ENCODE peak calls at places on chromosomes 5 and 9, in six cellular contexts. One of them, this sample, is unnamed.

GRCh38 chr5:148747536-148747906 is 78.9 kb upstream of the ADRB2 start:
- DNase-seq in HL-60: no peak
- DNase-seq in adrenal gland: no peak
- DNase-seq in endodermal cell: no peak
- DNase-seq in lower lobe of right lung: no peak
- DNase-seq in left ventricle myocardium inferior: no peak
- DNase-seq in this sample: no peak

GRCh38 chr5:81906086-81906485 is 65.7 kb upstream of the ATG10 start:
- DNase-seq in left ventricle myocardium inferior: peak
- DNase-seq in endodermal cell: no peak
- DNase-seq in lower lobe of right lung: no peak
- DNase-seq in HL-60: no peak
- DNase-seq in adrenal gland: peak
- DNase-seq in this sample: no peak

GRCh38 chr5:75050415-75050814 is 1.9 kb downstream of the GCNT4 start:
- DNase-seq in HL-60: no peak
- DNase-seq in endodermal cell: peak
- DNase-seq in left ventricle myocardium inferior: no peak
- DNase-seq in adrenal gland: no peak
- DNase-seq in lower lobe of right lung: no peak
- DNase-seq in this sample: no peak

GRCh38 chr9:33375238-33375840 is 27.0 kb downstream of the AQP7 start:
- DNase-seq in HL-60: no peak
- DNase-seq in lower lobe of right lung: no peak
- DNase-seq in left ventricle myocardium inferior: no peak
- DNase-seq in endodermal cell: peak
- DNase-seq in adrenal gland: peak
- DNase-seq in this sample: no peak

GRCh38 chr9:5178126-5178805 is 7.2 kb downstream of the INSL6 start:
- DNase-seq in endodermal cell: no peak
- DNase-seq in adrenal gland: no peak
- DNase-seq in left ventricle myocardium inferior: no peak
- DNase-seq in HL-60: no peak
- DNase-seq in lower lobe of right lung: no peak
- DNase-seq in this sample: no peak

GRCh38 chr9:83431470-83432060 is 106.6 kb downstream of the FRMD3 start:
- DNase-seq in HL-60: no peak
- DNase-seq in adrenal gland: peak
- DNase-seq in endodermal cell: no peak
- DNase-seq in left ventricle myocardium inferior: peak
- DNase-seq in lower lobe of right lung: peak
- DNase-seq in this sample: no peak

GRCh38 chr5:115932991-115933390 is 29.3 kb upstream of the LVRN start:
- DNase-seq in endodermal cell: no peak
- DNase-seq in left ventricle myocardium inferior: no peak
- DNase-seq in lower lobe of right lung: no peak
- DNase-seq in HL-60: no peak
- DNase-seq in adrenal gland: no peak
- DNase-seq in this sample: no peak

GRCh38 chr5:22916393-22916792 is 63.2 kb upstream of the CDH12 start:
- DNase-seq in left ventricle myocardium inferior: no peak
- DNase-seq in HL-60: no peak
- DNase-seq in adrenal gland: no peak
- DNase-seq in endodermal cell: no peak
- DNase-seq in lower lobe of right lung: no peak
- DNase-seq in this sample: no peak

GRCh38 chr9:757246-757881 is 84.1 kb upstream of the DMRT1 start:
- DNase-seq in left ventricle myocardium inferior: no peak
- DNase-seq in HL-60: no peak
- DNase-seq in adrenal gland: peak
- DNase-seq in lower lobe of right lung: no peak
- DNase-seq in endodermal cell: peak
- DNase-seq in this sample: no peak

GRCh38 chr5:23631283-23632045 is 124.1 kb downstream of the PRDM9 start:
- DNase-seq in adrenal gland: no peak
- DNase-seq in endodermal cell: no peak
- DNase-seq in left ventricle myocardium inferior: no peak
- DNase-seq in lower lobe of right lung: no peak
- DNase-seq in HL-60: no peak
- DNase-seq in this sample: peak

GRCh38 chr5:378976-379742 is 57.6 kb downstream of the AHRR start:
- DNase-seq in adrenal gland: no peak
- DNase-seq in left ventricle myocardium inferior: no peak
- DNase-seq in lower lobe of right lung: no peak
- DNase-seq in HL-60: no peak
- DNase-seq in endodermal cell: peak
- DNase-seq in this sample: no peak

GRCh38 chr5:106459541-106459940 is 1211.2 kb downstream of the EFNA5 start:
- DNase-seq in adrenal gland: no peak
- DNase-seq in HL-60: no peak
- DNase-seq in lower lobe of right lung: no peak
- DNase-seq in left ventricle myocardium inferior: no peak
- DNase-seq in endodermal cell: no peak
- DNase-seq in this sample: no peak

GRCh38 chr5:51099173-51099853 is 283.9 kb upstream of the ISL1 start:
- DNase-seq in HL-60: no peak
- DNase-seq in left ventricle myocardium inferior: no peak
- DNase-seq in endodermal cell: no peak
- DNase-seq in adrenal gland: no peak
- DNase-seq in lower lobe of right lung: no peak
- DNase-seq in this sample: no peak

GRCh38 chr9:22117511-22118388 is 108.6 kb upstream of the CDKN2B start:
- DNase-seq in endodermal cell: peak
- DNase-seq in left ventricle myocardium inferior: no peak
- DNase-seq in HL-60: no peak
- DNase-seq in lower lobe of right lung: peak
- DNase-seq in adrenal gland: peak
- DNase-seq in this sample: no peak

GRCh38 chr5:81232449-81233079 is 558 bp upstream of the CKMT2 start:
- DNase-seq in endodermal cell: no peak
- DNase-seq in HL-60: no peak
- DNase-seq in left ventricle myocardium inferior: peak
- DNase-seq in lower lobe of right lung: no peak
- DNase-seq in adrenal gland: peak
- DNase-seq in this sample: no peak

GRCh38 chr5:51494821-51495220 is 111.6 kb downstream of the ISL1 start:
- DNase-seq in lower lobe of right lung: peak
- DNase-seq in left ventricle myocardium inferior: peak
- DNase-seq in HL-60: no peak
- DNase-seq in endodermal cell: no peak
- DNase-seq in adrenal gland: no peak
- DNase-seq in this sample: no peak

GRCh38 chr5:176489077-176489476 is 40.9 kb downstream of the FAF2 start:
- DNase-seq in endodermal cell: no peak
- DNase-seq in HL-60: no peak
- DNase-seq in lower lobe of right lung: no peak
- DNase-seq in left ventricle myocardium inferior: no peak
- DNase-seq in adrenal gland: no peak
- DNase-seq in this sample: no peak

GRCh38 chr5:72280655-72281069 is 39.4 kb downstream of the MRPS27 start:
- DNase-seq in lower lobe of right lung: no peak
- DNase-seq in HL-60: no peak
- DNase-seq in left ventricle myocardium inferior: no peak
- DNase-seq in endodermal cell: peak
- DNase-seq in adrenal gland: peak
- DNase-seq in this sample: no peak

GRCh38 chr5:773517-774264 is 10.8 kb downstream of the ZDHHC11B start:
- DNase-seq in HL-60: no peak
- DNase-seq in lower lobe of right lung: no peak
- DNase-seq in endodermal cell: peak
- DNase-seq in left ventricle myocardium inferior: no peak
- DNase-seq in adrenal gland: no peak
- DNase-seq in this sample: no peak

GRCh38 chr5:133337795-133338445 is 274.4 kb downstream of the FSTL4 start:
- DNase-seq in lower lobe of right lung: no peak
- DNase-seq in left ventricle myocardium inferior: no peak
- DNase-seq in endodermal cell: no peak
- DNase-seq in HL-60: no peak
- DNase-seq in adrenal gland: no peak
- DNase-seq in this sample: no peak

GRCh38 chr9:61665330-61665751 is 475.5 kb downstream of the SPATA31A7 start:
- DNase-seq in HL-60: no peak
- DNase-seq in adrenal gland: no peak
- DNase-seq in lower lobe of right lung: no peak
- DNase-seq in left ventricle myocardium inferior: no peak
- DNase-seq in endodermal cell: no peak
- DNase-seq in this sample: no peak

DNA sequence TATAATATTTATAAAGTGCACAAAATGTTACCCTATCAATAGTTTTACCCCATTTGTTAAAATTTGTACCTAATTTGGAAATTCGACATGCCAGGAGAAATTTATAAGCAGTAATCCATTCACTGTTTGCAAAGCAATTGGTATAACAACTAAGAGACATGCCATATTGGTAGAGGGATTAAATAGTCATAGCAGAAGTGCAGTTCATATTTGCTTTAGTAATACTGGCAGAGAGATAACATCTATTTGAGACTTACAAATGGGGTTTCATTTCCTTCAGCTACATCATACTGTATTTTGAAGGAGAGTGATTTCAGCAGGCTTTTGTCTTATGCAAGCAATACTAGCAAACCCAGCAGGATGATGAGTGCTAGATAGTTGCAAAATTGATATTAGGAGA is 610.4 kb upstream of the CDH10 start:
- DNase-seq in left ventricle myocardium inferior: no peak
- DNase-seq in endodermal cell: no peak
- DNase-seq in HL-60: no peak
- DNase-seq in adrenal gland: no peak
- DNase-seq in lower lobe of right lung: no peak
- DNase-seq in this sample: no peak
- TF ChIP-seq CTCF in left ventricle myocardium inferior: no peak
- TF ChIP-seq CTCF in endodermal cell: no peak
- TF ChIP-seq CTCF in HL-60: no peak
- TF ChIP-seq CTCF in adrenal gland: no peak
- TF ChIP-seq CTCF in lower lobe of right lung: no peak
- TF ChIP-seq CTCF in this sample: no peak

GRCh38 chr5:99177796-99178195 is 249.0 kb upstream of the CHD1 start:
- DNase-seq in adrenal gland: no peak
- DNase-seq in left ventricle myocardium inferior: no peak
- DNase-seq in lower lobe of right lung: no peak
- DNase-seq in endodermal cell: no peak
- DNase-seq in HL-60: no peak
- DNase-seq in this sample: no peak
- H3K4me3 ChIP-seq in adrenal gland: no peak
- H3K4me3 ChIP-seq in left ventricle myocardium inferior: no peak
- H3K4me3 ChIP-seq in lower lobe of right lung: no peak
- H3K4me3 ChIP-seq in endodermal cell: no peak
- H3K4me3 ChIP-seq in HL-60: no peak
- H3K4me3 ChIP-seq in this sample: no peak

GRCh38 chr9:133629221-133630110 is 6.7 kb upstream of the DBH start:
- DNase-seq in lower lobe of right lung: no peak
- DNase-seq in left ventricle myocardium inferior: no peak
- DNase-seq in HL-60: no peak
- DNase-seq in endodermal cell: no peak
- DNase-seq in adrenal gland: no peak
- DNase-seq in this sample: no peak
- TF ChIP-seq CTCF in lower lobe of right lung: no peak
- TF ChIP-seq CTCF in left ventricle myocardium inferior: no peak
- TF ChIP-seq CTCF in HL-60: no peak
- TF ChIP-seq CTCF in endodermal cell: no peak
- TF ChIP-seq CTCF in adrenal gland: no peak
- TF ChIP-seq CTCF in this sample: no peak

GRCh38 chr5:138139776-138140080 is 500 bp upstream of the NME5 start:
- DNase-seq in adrenal gland: no peak
- DNase-seq in lower lobe of right lung: no peak
- DNase-seq in left ventricle myocardium inferior: no peak
- DNase-seq in endodermal cell: no peak
- DNase-seq in HL-60: no peak
- DNase-seq in this sample: no peak
- H3K4me3 ChIP-seq in adrenal gland: no peak
- H3K4me3 ChIP-seq in lower lobe of right lung: peak
- H3K4me3 ChIP-seq in left ventricle myocardium inferior: peak
- H3K4me3 ChIP-seq in endodermal cell: peak
- H3K4me3 ChIP-seq in HL-60: no peak
- H3K4me3 ChIP-seq in this sample: peak

GRCh38 chr5:143403607-143404415 is at the start of gene NR3C1:
- DNase-seq in lower lobe of right lung: peak
- DNase-seq in HL-60: peak
- DNase-seq in adrenal gland: peak
- DNase-seq in left ventricle myocardium inferior: peak
- DNase-seq in endodermal cell: peak
- DNase-seq in this sample: no peak

GRCh38 chr5:143406408-143406807 is 2.9 kb upstream of the NR3C1 start:
- DNase-seq in HL-60: no peak
- DNase-seq in lower lobe of right lung: no peak
- DNase-seq in endodermal cell: no peak
- DNase-seq in adrenal gland: no peak
- DNase-seq in left ventricle myocardium inferior: no peak
- DNase-seq in this sample: no peak

GRCh38 chr5:143405063-143405746 is 1.7 kb upstream of the NR3C1 start:
- DNase-seq in adrenal gland: peak
- DNase-seq in lower lobe of right lung: peak
- DNase-seq in left ventricle myocardium inferior: peak
- DNase-seq in HL-60: peak
- DNase-seq in endodermal cell: peak
- DNase-seq in this sample: no peak

GRCh38 chr5:143404416-143405062 is 1.1 kb upstream of the NR3C1 start:
- DNase-seq in left ventricle myocardium inferior: peak
- DNase-seq in endodermal cell: peak
- DNase-seq in adrenal gland: peak
- DNase-seq in HL-60: peak
- DNase-seq in lower lobe of right lung: peak
- DNase-seq in this sample: no peak

GRCh38 chr5:143405747-143406098 is 2.2 kb upstream of the NR3C1 start:
- DNase-seq in lower lobe of right lung: no peak
- DNase-seq in adrenal gland: no peak
- DNase-seq in left ventricle myocardium inferior: no peak
- DNase-seq in endodermal cell: no peak
- DNase-seq in HL-60: no peak
- DNase-seq in this sample: no peak
- TF ChIP-seq CTCF in lower lobe of right lung: no peak
- TF ChIP-seq CTCF in adrenal gland: no peak
- TF ChIP-seq CTCF in left ventricle myocardium inferior: no peak
- TF ChIP-seq CTCF in endodermal cell: no peak
- TF ChIP-seq CTCF in HL-60: no peak
- TF ChIP-seq CTCF in this sample: no peak

DNA sequence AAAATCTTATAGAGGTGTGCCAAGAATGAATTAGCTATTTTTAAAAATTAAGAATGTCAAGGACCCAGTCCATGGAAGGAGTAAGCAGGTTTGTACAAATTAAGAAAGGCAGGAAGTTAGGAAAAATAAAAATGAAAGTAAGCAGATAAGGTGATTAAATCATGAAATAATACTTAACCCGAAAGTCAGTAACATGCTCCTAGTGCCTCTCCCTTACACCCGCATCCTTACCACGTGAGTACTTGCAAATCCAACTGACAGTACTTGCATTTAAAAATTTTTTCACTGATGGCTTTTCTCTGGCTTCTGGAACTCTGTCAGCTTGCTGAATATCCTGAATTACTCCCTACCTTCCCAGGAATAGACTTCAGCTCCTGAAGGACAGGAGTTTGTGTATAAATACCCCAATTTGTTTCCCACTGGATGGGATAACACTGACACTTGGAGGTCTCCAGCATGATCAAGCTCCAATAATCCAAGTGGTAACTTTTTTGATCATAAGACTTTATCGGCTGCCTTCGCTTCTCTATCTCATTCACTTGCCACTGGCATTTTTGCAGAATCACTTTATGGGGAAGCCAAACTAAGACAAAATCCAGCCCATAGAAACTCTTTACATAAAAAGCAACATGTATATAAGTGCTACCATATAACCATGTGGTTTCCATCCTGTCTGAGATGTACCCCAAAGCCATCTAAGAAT is 41.6 kb upstream of the RICTOR start:
- DNase-seq in HL-60: no peak
- DNase-seq in adrenal gland: peak
- DNase-seq in left ventricle myocardium inferior: no peak
- DNase-seq in lower lobe of right lung: no peak
- DNase-seq in endodermal cell: no peak
- DNase-seq in this sample: no peak
- H3K4me3 ChIP-seq in HL-60: no peak
- H3K4me3 ChIP-seq in adrenal gland: no peak
- H3K4me3 ChIP-seq in left ventricle myocardium inferior: no peak
- H3K4me3 ChIP-seq in lower lobe of right lung: no peak
- H3K4me3 ChIP-seq in endodermal cell: no peak
- H3K4me3 ChIP-seq in this sample: no peak